ENCODE peak calls at places on chromosomes 3 and 15, in ten cellular contexts. One of them, this sample, is unnamed.

GRCh38 chr3:105367063-105367405 is 325 bp downstream of the ALCAM start:
- DNase-seq in prostate gland: peak
- DNase-seq in A549: peak
- DNase-seq in HepG2: no peak
- DNase-seq in tibial nerve: no peak
- DNase-seq in uterus: no peak
- DNase-seq in spleen: peak
- DNase-seq in body of pancreas: peak
- DNase-seq in Peyer's patch: peak
- DNase-seq in transverse colon: peak
- DNase-seq in this sample: no peak

GRCh38 chr3:185796431-185797107 is 28.3 kb downstream of the IGF2BP2 start:
- DNase-seq in transverse colon: peak
- DNase-seq in body of pancreas: peak
- DNase-seq in Peyer's patch: no peak
- DNase-seq in tibial nerve: no peak
- DNase-seq in uterus: no peak
- DNase-seq in HepG2: peak
- DNase-seq in A549: peak
- DNase-seq in prostate gland: peak
- DNase-seq in spleen: no peak
- DNase-seq in this sample: no peak

GRCh38 chr3:133895208-133896001 is at the start of gene RAB6B:
- DNase-seq in A549: no peak
- DNase-seq in uterus: peak
- DNase-seq in prostate gland: no peak
- DNase-seq in tibial nerve: no peak
- DNase-seq in spleen: no peak
- DNase-seq in HepG2: no peak
- DNase-seq in body of pancreas: peak
- DNase-seq in Peyer's patch: peak
- DNase-seq in transverse colon: no peak
- DNase-seq in this sample: no peak

GRCh38 chr3:66751842-66752241 is 246.3 kb upstream of the KBTBD8 start:
- DNase-seq in A549: no peak
- DNase-seq in spleen: no peak
- DNase-seq in transverse colon: no peak
- DNase-seq in Peyer's patch: no peak
- DNase-seq in prostate gland: no peak
- DNase-seq in uterus: no peak
- DNase-seq in HepG2: no peak
- DNase-seq in body of pancreas: no peak
- DNase-seq in tibial nerve: no peak
- DNase-seq in this sample: no peak

GRCh38 chr15:63820210-63820609 is 13.5 kb downstream of the HERC1 start:
- DNase-seq in spleen: no peak
- DNase-seq in body of pancreas: no peak
- DNase-seq in uterus: no peak
- DNase-seq in HepG2: no peak
- DNase-seq in transverse colon: no peak
- DNase-seq in prostate gland: no peak
- DNase-seq in tibial nerve: no peak
- DNase-seq in Peyer's patch: no peak
- DNase-seq in A549: no peak
- DNase-seq in this sample: no peak

GRCh38 chr3:128254967-128255366 is 101.7 kb downstream of the EEFSEC start:
- DNase-seq in A549: no peak
- DNase-seq in tibial nerve: no peak
- DNase-seq in prostate gland: no peak
- DNase-seq in Peyer's patch: no peak
- DNase-seq in spleen: no peak
- DNase-seq in body of pancreas: no peak
- DNase-seq in transverse colon: no peak
- DNase-seq in uterus: no peak
- DNase-seq in HepG2: no peak
- DNase-seq in this sample: peak

GRCh38 chr15:32706704-32707103 is 11.1 kb upstream of the GREM1 start:
- DNase-seq in uterus: no peak
- DNase-seq in prostate gland: no peak
- DNase-seq in body of pancreas: no peak
- DNase-seq in tibial nerve: no peak
- DNase-seq in HepG2: no peak
- DNase-seq in spleen: no peak
- DNase-seq in A549: no peak
- DNase-seq in transverse colon: no peak
- DNase-seq in Peyer's patch: no peak
- DNase-seq in this sample: no peak

GRCh38 chr3:162073422-162073821 is 576.8 kb downstream of the OTOL1 start:
- DNase-seq in Peyer's patch: no peak
- DNase-seq in spleen: no peak
- DNase-seq in transverse colon: no peak
- DNase-seq in uterus: no peak
- DNase-seq in tibial nerve: no peak
- DNase-seq in HepG2: no peak
- DNase-seq in body of pancreas: no peak
- DNase-seq in A549: no peak
- DNase-seq in prostate gland: no peak
- DNase-seq in this sample: no peak

GRCh38 chr3:57892423-57892822 is 115.8 kb upstream of the FLNB start:
- DNase-seq in HepG2: no peak
- DNase-seq in uterus: no peak
- DNase-seq in A549: no peak
- DNase-seq in Peyer's patch: no peak
- DNase-seq in tibial nerve: no peak
- DNase-seq in transverse colon: no peak
- DNase-seq in body of pancreas: no peak
- DNase-seq in spleen: no peak
- DNase-seq in prostate gland: no peak
- DNase-seq in this sample: no peak

GRCh38 chr3:70249509-70250160 is 62.8 kb downstream of the MDFIC2 start:
- DNase-seq in uterus: no peak
- DNase-seq in body of pancreas: no peak
- DNase-seq in Peyer's patch: no peak
- DNase-seq in prostate gland: no peak
- DNase-seq in A549: peak
- DNase-seq in spleen: no peak
- DNase-seq in transverse colon: no peak
- DNase-seq in tibial nerve: no peak
- DNase-seq in HepG2: no peak
- DNase-seq in this sample: no peak

GRCh38 chr15:48718646-48719045 is 73.1 kb upstream of the FBN1 start:
- DNase-seq in Peyer's patch: no peak
- DNase-seq in tibial nerve: no peak
- DNase-seq in spleen: no peak
- DNase-seq in prostate gland: no peak
- DNase-seq in uterus: no peak
- DNase-seq in transverse colon: no peak
- DNase-seq in A549: no peak
- DNase-seq in body of pancreas: no peak
- DNase-seq in HepG2: no peak
- DNase-seq in this sample: peak

GRCh38 chr15:48721061-48721810 is 75.7 kb upstream of the FBN1 start:
- DNase-seq in transverse colon: no peak
- DNase-seq in tibial nerve: no peak
- DNase-seq in A549: no peak
- DNase-seq in HepG2: no peak
- DNase-seq in prostate gland: no peak
- DNase-seq in spleen: no peak
- DNase-seq in Peyer's patch: no peak
- DNase-seq in uterus: no peak
- DNase-seq in body of pancreas: no peak
- DNase-seq in this sample: peak

GRCh38 chr15:48719668-48720067 is 74.2 kb upstream of the FBN1 start:
- DNase-seq in spleen: no peak
- DNase-seq in HepG2: no peak
- DNase-seq in transverse colon: no peak
- DNase-seq in uterus: no peak
- DNase-seq in prostate gland: no peak
- DNase-seq in Peyer's patch: no peak
- DNase-seq in tibial nerve: no peak
- DNase-seq in A549: no peak
- DNase-seq in body of pancreas: no peak
- DNase-seq in this sample: no peak

GRCh38 chr15:48720646-48721045 is 75.1 kb upstream of the FBN1 start:
- DNase-seq in Peyer's patch: no peak
- DNase-seq in tibial nerve: no peak
- DNase-seq in prostate gland: no peak
- DNase-seq in spleen: no peak
- DNase-seq in transverse colon: no peak
- DNase-seq in uterus: no peak
- DNase-seq in body of pancreas: no peak
- DNase-seq in A549: no peak
- DNase-seq in HepG2: no peak
- DNase-seq in this sample: peak

DNA sequence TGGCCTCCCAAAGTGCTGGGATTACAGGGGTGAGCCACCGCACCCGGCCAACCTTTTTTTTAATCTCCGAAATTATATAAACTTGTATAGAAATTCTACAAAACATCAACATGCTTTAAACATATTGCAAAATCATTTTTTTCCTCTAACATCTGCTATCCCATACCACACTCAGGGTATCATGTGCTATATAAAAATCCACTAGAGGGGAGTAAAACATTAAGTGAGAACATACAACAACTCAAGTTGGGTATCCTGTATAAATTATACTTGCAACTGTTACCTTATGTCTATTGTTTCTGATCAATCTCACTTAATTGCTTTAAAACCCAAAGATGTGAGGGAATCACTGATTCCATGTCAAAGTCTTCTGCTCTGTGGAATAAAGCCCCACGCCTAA is 71.9 kb upstream of the FBN1 start:
- DNase-seq in uterus: no peak
- DNase-seq in spleen: no peak
- DNase-seq in HepG2: no peak
- DNase-seq in A549: no peak
- DNase-seq in tibial nerve: no peak
- DNase-seq in Peyer's patch: no peak
- DNase-seq in body of pancreas: no peak
- DNase-seq in transverse colon: no peak
- DNase-seq in prostate gland: no peak
- DNase-seq in this sample: no peak
- TF ChIP-seq POLR2A in uterus: no peak
- TF ChIP-seq POLR2A in spleen: no peak
- TF ChIP-seq POLR2A in HepG2: no peak
- TF ChIP-seq POLR2A in A549: no peak
- TF ChIP-seq POLR2A in tibial nerve: no peak
- TF ChIP-seq POLR2A in Peyer's patch: no peak
- TF ChIP-seq POLR2A in body of pancreas: no peak
- TF ChIP-seq POLR2A in transverse colon: no peak
- TF ChIP-seq POLR2A in prostate gland: no peak
- TF ChIP-seq POLR2A in this sample: no peak

DNA sequence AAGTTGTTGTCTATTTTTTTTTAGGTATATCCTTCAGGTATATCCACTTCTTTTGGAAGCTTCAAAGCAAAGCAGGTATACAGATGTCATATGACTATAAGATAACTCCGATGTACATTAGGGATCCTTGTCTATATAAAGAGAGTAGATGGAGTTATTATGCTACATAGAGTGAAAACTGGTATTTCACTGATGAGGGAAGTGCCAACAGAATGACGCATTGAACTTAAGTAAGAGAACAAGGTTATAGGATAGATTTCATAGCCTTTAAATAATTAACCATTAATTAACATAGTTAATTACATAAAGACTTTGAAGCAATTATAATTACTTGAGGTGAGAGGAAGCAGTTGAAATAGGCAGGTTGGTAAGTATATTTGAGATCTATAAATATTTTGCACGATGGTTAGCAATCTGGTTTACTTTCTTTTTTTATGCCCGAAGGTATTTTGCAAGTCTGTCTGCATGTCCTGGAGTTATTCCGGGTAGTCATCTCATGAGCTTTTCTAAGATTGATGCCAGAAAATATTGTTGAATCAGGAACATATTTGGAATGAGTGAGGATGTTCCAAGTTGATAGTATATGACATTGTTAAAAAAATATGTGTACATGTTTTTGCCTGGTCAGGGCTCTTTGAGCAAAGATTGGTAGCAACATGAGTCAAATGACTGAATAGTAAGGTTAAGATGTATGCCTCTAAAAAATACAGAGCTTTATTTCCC is 299.5 kb upstream of the KCNMB2 start:
- DNase-seq in uterus: no peak
- DNase-seq in prostate gland: no peak
- DNase-seq in transverse colon: no peak
- DNase-seq in tibial nerve: no peak
- DNase-seq in body of pancreas: no peak
- DNase-seq in A549: no peak
- DNase-seq in HepG2: no peak
- DNase-seq in Peyer's patch: no peak
- DNase-seq in spleen: no peak
- DNase-seq in this sample: no peak
- H3K4me3 ChIP-seq in uterus: no peak
- H3K4me3 ChIP-seq in prostate gland: no peak
- H3K4me3 ChIP-seq in transverse colon: no peak
- H3K4me3 ChIP-seq in tibial nerve: no peak
- H3K4me3 ChIP-seq in body of pancreas: no peak
- H3K4me3 ChIP-seq in A549: no peak
- H3K4me3 ChIP-seq in HepG2: no peak
- H3K4me3 ChIP-seq in Peyer's patch: no peak
- H3K4me3 ChIP-seq in spleen: no peak
- H3K4me3 ChIP-seq in this sample: no peak

GRCh38 chr3:119810018-119810435 is 28.1 kb downstream of the NR1I2 start:
- DNase-seq in prostate gland: no peak
- DNase-seq in HepG2: no peak
- DNase-seq in uterus: no peak
- DNase-seq in spleen: peak
- DNase-seq in transverse colon: peak
- DNase-seq in Peyer's patch: peak
- DNase-seq in A549: no peak
- DNase-seq in tibial nerve: no peak
- DNase-seq in body of pancreas: peak
- DNase-seq in this sample: no peak
- TF ChIP-seq POLR2A in prostate gland: no peak
- TF ChIP-seq POLR2A in HepG2: no peak
- TF ChIP-seq POLR2A in uterus: no peak
- TF ChIP-seq POLR2A in spleen: no peak
- TF ChIP-seq POLR2A in transverse colon: no peak
- TF ChIP-seq POLR2A in Peyer's patch: no peak
- TF ChIP-seq POLR2A in A549: no peak
- TF ChIP-seq POLR2A in tibial nerve: no peak
- TF ChIP-seq POLR2A in body of pancreas: no peak
- TF ChIP-seq POLR2A in this sample: no peak

DNA sequence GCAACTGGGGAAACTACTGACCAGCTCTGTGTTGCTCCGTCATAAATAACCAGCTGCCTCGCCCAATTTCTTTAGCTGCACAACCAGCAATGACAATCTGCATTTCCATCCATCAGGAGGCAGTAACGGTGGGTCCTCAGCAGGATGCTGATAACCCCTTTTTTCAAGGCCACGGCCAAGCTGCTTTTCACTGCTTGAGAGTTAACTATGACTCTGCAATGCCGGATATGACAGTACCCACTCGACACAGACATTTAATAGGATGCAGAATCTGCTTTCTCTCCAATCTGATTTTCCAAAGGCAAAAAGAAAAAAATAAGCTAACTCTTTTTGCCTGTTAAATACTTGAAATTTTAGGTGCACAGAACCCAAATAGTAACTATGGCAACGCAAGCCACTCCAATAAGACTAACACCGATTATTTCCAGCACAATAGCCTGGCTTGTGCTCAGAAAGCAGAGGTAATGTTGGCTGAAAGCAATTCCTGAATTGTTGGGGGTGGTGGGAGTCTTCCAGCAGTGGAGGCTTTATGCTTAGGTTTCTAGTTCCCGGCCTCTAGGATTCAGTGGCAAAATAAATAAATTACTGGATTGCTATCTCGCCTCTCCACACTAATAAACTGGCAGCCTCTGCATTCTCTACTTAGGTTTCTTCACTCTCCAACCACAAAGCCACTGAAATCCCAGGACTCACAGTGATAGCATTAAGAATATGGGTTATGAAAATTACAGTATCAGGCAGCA is 31.2 kb upstream of the SRGAP3 start:
- DNase-seq in tibial nerve: no peak
- DNase-seq in transverse colon: no peak
- DNase-seq in A549: no peak
- DNase-seq in Peyer's patch: no peak
- DNase-seq in spleen: no peak
- DNase-seq in HepG2: no peak
- DNase-seq in prostate gland: no peak
- DNase-seq in uterus: no peak
- DNase-seq in body of pancreas: no peak
- DNase-seq in this sample: no peak
- H3K4me3 ChIP-seq in tibial nerve: no peak
- H3K4me3 ChIP-seq in transverse colon: no peak
- H3K4me3 ChIP-seq in A549: no peak
- H3K4me3 ChIP-seq in Peyer's patch: no peak
- H3K4me3 ChIP-seq in spleen: no peak
- H3K4me3 ChIP-seq in HepG2: no peak
- H3K4me3 ChIP-seq in prostate gland: no peak
- H3K4me3 ChIP-seq in uterus: no peak
- H3K4me3 ChIP-seq in body of pancreas: no peak
- H3K4me3 ChIP-seq in this sample: no peak

This sample was measured in lower leg skin.